ENCODE peak calls at places on chromosome 17, in eight cellular contexts. R is central memory CD4-positive, alpha-beta T cell; J is T-helper 1 cell; U is heart right ventricle; W is HFFc6; Q is thoracic aorta; H is AG09309; V is kidney. X is an unnamed sample.

GRCh38 chr17:22441776-22442175 is 749.5 kb downstream of the KCNJ18 start:
- DNase-seq in R (no peak), J (no peak), U (no peak), W (no peak), Q (no peak), H (no peak), V (no peak), X (no peak)

GRCh38 chr17:32971171-32971570 is 20.5 kb upstream of the SPACA3 start:
- DNase-seq in R (no peak), J (no peak), U (no peak), W (peak; percentile 37), Q (no peak), H (peak; percentile 51), V (no peak), X (no peak)

GRCh38 chr17:4477286-4477791 is 21.3 kb upstream of the SPNS2 start:
- DNase-seq in R (no peak), J (no peak), U (no peak), W (no peak), Q (no peak), H (no peak), V (peak; percentile 70), X (no peak)

GRCh38 chr17:80002690-80003490 is 32.8 kb downstream of the TBC1D16 start:
- DNase-seq in R (no peak), J (no peak), U (no peak), W (no peak), Q (no peak), H (no peak), V (peak; percentile 67), X (no peak)

GRCh38 chr17:64152428-64153125 is 22.6 kb upstream of the ERN1 start:
- DNase-seq in R (no peak), J (no peak), U (peak; percentile 43), W (no peak), Q (no peak), H (no peak), V (no peak), X (no peak)

GRCh38 chr17:7436556-7437368 is 1.5 kb downstream of the TMEM102 start:
- DNase-seq in R (peak; percentile 80), J (peak; percentile 58), U (peak; percentile 70), W (peak; percentile 66), Q (no peak), H (peak; percentile 18), V (peak; percentile 94), X (no peak)

GRCh38 chr17:78263063-78263735 is 31.8 kb downstream of the TMEM235 start:
- DNase-seq in R (no peak), J (no peak), U (peak; percentile 55), W (no peak), Q (no peak), H (no peak), V (peak; percentile 90), X (no peak)

GRCh38 chr17:75124041-75124818 is 7.3 kb downstream of the NT5C start:
- DNase-seq in R (peak; percentile 35), J (no peak), U (peak; percentile 40), W (peak; percentile 7), Q (no peak), H (no peak), V (peak; percentile 92), X (no peak)

GRCh38 chr17:20998571-20999043 is 44.2 kb downstream of the USP22 start:
- DNase-seq in R (no peak), J (no peak), U (no peak), W (no peak), Q (no peak), H (no peak), V (no peak), X (no peak)

GRCh38 chr17:10870651-10871050 is 32.8 kb upstream of the PIRT start:
- DNase-seq in R (no peak), J (no peak), U (no peak), W (no peak), Q (no peak), H (no peak), V (no peak), X (no peak)

GRCh38 chr17:5032865-5033264 is 2.4 kb downstream of the SLC52A1 start:
- DNase-seq in R (no peak), J (no peak), U (no peak), W (no peak), Q (no peak), H (no peak), V (no peak), X (no peak)

GRCh38 chr17:72171703-72172670 is 51.2 kb downstream of the SOX9 start:
- DNase-seq in R (no peak), J (no peak), U (no peak), W (no peak), Q (no peak), H (no peak), V (no peak), X (no peak)

GRCh38 chr17:75549246-75550138 is 24.0 kb downstream of the LLGL2 start:
- DNase-seq in R (no peak), J (no peak), U (no peak), W (no peak), Q (no peak), H (no peak), V (peak; percentile 95), X (no peak)

GRCh38 chr17:2853722-2854580 is 57.7 kb downstream of the RAP1GAP2 start:
- DNase-seq in R (no peak), J (no peak), U (no peak), W (no peak), Q (no peak), H (no peak), V (peak; percentile 77), X (no peak)

GRCh38 chr17:42286411-42287295 is 1.6 kb upstream of the STAT5A start:
- DNase-seq in R (no peak), J (no peak), U (no peak), W (no peak), Q (no peak), H (no peak), V (peak; percentile 53), X (peak; percentile 42)

GRCh38 chr17:79053251-79053925 is 21.2 kb upstream of the ENGASE start:
- DNase-seq in R (no peak), J (no peak), U (no peak), W (peak; percentile 56), Q (no peak), H (no peak), V (peak; percentile 18), X (peak; percentile 10)

GRCh38 chr17:49604314-49604869 is 28.7 kb downstream of the NXPH3 start:
- DNase-seq in R (no peak), J (no peak), U (no peak), W (no peak), Q (no peak), H (no peak), V (no peak), X (no peak)

GRCh38 chr17:58541249-58541648 is 26.8 kb upstream of the MTMR4 start:
- DNase-seq in R (no peak), J (no peak), U (no peak), W (no peak), Q (no peak), H (no peak), V (no peak), X (no peak)

GRCh38 chr17:8859029-8859803 is 8.3 kb downstream of the PIK3R6 start:
- DNase-seq in R (no peak), J (no peak), U (no peak), W (no peak), Q (no peak), H (peak; percentile 51), V (no peak), X (no peak)

GRCh38 chr17:81397314-81398169 is 2.3 kb downstream of the BAHCC1 start:
- DNase-seq in R (no peak), J (no peak), U (no peak), W (peak; percentile 52), Q (no peak), H (no peak), V (no peak), X (no peak)

GRCh38 chr17:33038740-33039139 is 47.1 kb downstream of the SPACA3 start:
- DNase-seq in R (no peak), J (no peak), U (peak; percentile 36), W (no peak), Q (no peak), H (no peak), V (no peak), X (no peak)

X was measured in chondrocyte.